ENCODE peak calls at places on chromosomes 13 and 19, in nine cellular contexts. A is fibroblast of lung; D is bronchial epithelial cell; O is ovary; Y is lower leg skin; M is transverse colon; Q is GM23338; S is body of pancreas; G is effector memory CD4-positive, alpha-beta T cell. K is an unnamed sample.

GRCh38 chr19:6588508-6589345 is 2.2 kb downstream of the CD70 start:
- DNase-seq in A (no peak), D (no peak), O (no peak), Y (no peak), M (no peak), Q (peak), S (no peak), G (no peak), K (no peak)

GRCh38 chr19:43695985-43696729 is 19.7 kb upstream of the IRGC start:
- DNase-seq in A (no peak), D (no peak), O (no peak), Y (no peak), M (no peak), Q (no peak), S (no peak), G (no peak), K (no peak)

GRCh38 chr13:29458419-29458818 is 137.1 kb downstream of the SLC7A1 start:
- DNase-seq in A (peak), D (no peak), O (no peak), Y (no peak), M (no peak), Q (no peak), S (no peak), G (no peak), K (no peak)

GRCh38 chr13:42392706-42393572 is 121.0 kb downstream of the AKAP11 start:
- DNase-seq in A (peak), D (no peak), O (no peak), Y (no peak), M (no peak), Q (no peak), S (no peak), G (no peak), K (no peak)

GRCh38 chr19:38812841-38813320 is at the start of gene LGALS4:
- DNase-seq in A (no peak), D (no peak), O (no peak), Y (no peak), M (peak), Q (no peak), S (peak), G (no peak), K (no peak)

GRCh38 chr13:97191143-97191542 is 31.0 kb upstream of the MBNL2 start:
- DNase-seq in A (no peak), D (no peak), O (no peak), Y (no peak), M (no peak), Q (no peak), S (no peak), G (no peak), K (no peak)

GRCh38 chr19:49114630-49115363 is 627 bp downstream of the LIN7B start:
- DNase-seq in A (peak), D (no peak), O (peak), Y (peak), M (peak), Q (peak), S (peak), G (peak), K (peak)

GRCh38 chr13:108776650-108777049 is 147.2 kb downstream of the MYO16 start:
- DNase-seq in A (no peak), D (no peak), O (no peak), Y (no peak), M (no peak), Q (no peak), S (no peak), G (no peak), K (no peak)

GRCh38 chr19:7138402-7138801 is 68.9 kb downstream of the ZNF557 start:
- DNase-seq in A (no peak), D (no peak), O (no peak), Y (no peak), M (no peak), Q (no peak), S (no peak), G (no peak), K (no peak)

GRCh38 chr19:41706741-41707501 is 1.5 kb upstream of the CEACAM5 start:
- DNase-seq in A (no peak), D (peak), O (no peak), Y (peak), M (peak), Q (peak), S (peak), G (peak), K (peak)

GRCh38 chr19:18477974-18478373 is 40.0 kb upstream of the ISYNA1 start:
- DNase-seq in A (no peak), D (no peak), O (no peak), Y (no peak), M (no peak), Q (no peak), S (no peak), G (no peak), K (no peak)

GRCh38 chr19:58563823-58564222 is 5.4 kb upstream of the UBE2M start:
- DNase-seq in A (no peak), D (no peak), O (no peak), Y (peak), M (no peak), Q (no peak), S (peak), G (no peak), K (no peak)

GRCh38 chr13:46143239-46143701 is 38.4 kb upstream of the CPB2 start:
- DNase-seq in A (no peak), D (no peak), O (no peak), Y (no peak), M (no peak), Q (no peak), S (no peak), G (no peak), K (no peak)

GRCh38 chr19:47260476-47260875 is 4.2 kb downstream of the CCDC9 start:
- DNase-seq in A (no peak), D (no peak), O (no peak), Y (no peak), M (no peak), Q (no peak), S (no peak), G (no peak), K (no peak)

GRCh38 chr19:8113017-8113416 is 36.4 kb downstream of the FBN3 start:
- DNase-seq in A (no peak), D (peak), O (no peak), Y (no peak), M (no peak), Q (peak), S (no peak), G (no peak), K (no peak)

GRCh38 chr13:102443234-102443633 is 41.4 kb upstream of the FGF14 start:
- DNase-seq in A (no peak), D (peak), O (no peak), Y (no peak), M (no peak), Q (no peak), S (no peak), G (no peak), K (no peak)

GRCh38 chr19:40413291-40413994 is at the start of gene PRX:
- DNase-seq in A (no peak), D (no peak), O (no peak), Y (no peak), M (no peak), Q (peak), S (no peak), G (no peak), K (no peak)

GRCh38 chr19:44903602-44904425 is 1.8 kb upstream of the APOE start:
- DNase-seq in A (peak), D (peak), O (peak), Y (peak), M (peak), Q (peak), S (peak), G (peak), K (peak)

GRCh38 chr13:24539500-24540165 is 27.1 kb upstream of the PARP4 start:
- DNase-seq in A (no peak), D (no peak), O (no peak), Y (no peak), M (no peak), Q (no peak), S (no peak), G (no peak), K (no peak)

GRCh38 chr13:80012281-80012680 is 328.6 kb downstream of the SPRY2 start:
- DNase-seq in A (peak), D (peak), O (no peak), Y (no peak), M (no peak), Q (no peak), S (no peak), G (no peak), K (no peak)

GRCh38 chr19:38057954-38058690 is 151.1 kb downstream of the SIPA1L3 start:
- DNase-seq in A (no peak), D (no peak), O (no peak), Y (no peak), M (peak), Q (no peak), S (peak), G (no peak), K (no peak)

GRCh38 chr19:29831041-29831548 is 19.3 kb downstream of the CCNE1 start:
- DNase-seq in A (no peak), D (peak), O (no peak), Y (no peak), M (no peak), Q (no peak), S (no peak), G (peak), K (peak)

GRCh38 chr19:42269518-42270345 is 680 bp downstream of the CIC start:
- DNase-seq in A (no peak), D (no peak), O (peak), Y (no peak), M (no peak), Q (no peak), S (no peak), G (no peak), K (no peak)

GRCh38 chr13:50599927-50600326 is 243.6 kb downstream of the DLEU7 start:
- DNase-seq in A (no peak), D (no peak), O (no peak), Y (no peak), M (no peak), Q (no peak), S (no peak), G (no peak), K (no peak)

GRCh38 chr19:54418930-54419800 is 3.9 kb downstream of the TTYH1 start:
- DNase-seq in A (no peak), D (no peak), O (no peak), Y (no peak), M (no peak), Q (no peak), S (no peak), G (no peak), K (no peak)
- H3K4me3 ChIP-seq in A (no peak), D (no peak), O (no peak), Y (no peak), M (no peak), Q (peak), S (no peak), G (no peak), K (no peak)

DNA sequence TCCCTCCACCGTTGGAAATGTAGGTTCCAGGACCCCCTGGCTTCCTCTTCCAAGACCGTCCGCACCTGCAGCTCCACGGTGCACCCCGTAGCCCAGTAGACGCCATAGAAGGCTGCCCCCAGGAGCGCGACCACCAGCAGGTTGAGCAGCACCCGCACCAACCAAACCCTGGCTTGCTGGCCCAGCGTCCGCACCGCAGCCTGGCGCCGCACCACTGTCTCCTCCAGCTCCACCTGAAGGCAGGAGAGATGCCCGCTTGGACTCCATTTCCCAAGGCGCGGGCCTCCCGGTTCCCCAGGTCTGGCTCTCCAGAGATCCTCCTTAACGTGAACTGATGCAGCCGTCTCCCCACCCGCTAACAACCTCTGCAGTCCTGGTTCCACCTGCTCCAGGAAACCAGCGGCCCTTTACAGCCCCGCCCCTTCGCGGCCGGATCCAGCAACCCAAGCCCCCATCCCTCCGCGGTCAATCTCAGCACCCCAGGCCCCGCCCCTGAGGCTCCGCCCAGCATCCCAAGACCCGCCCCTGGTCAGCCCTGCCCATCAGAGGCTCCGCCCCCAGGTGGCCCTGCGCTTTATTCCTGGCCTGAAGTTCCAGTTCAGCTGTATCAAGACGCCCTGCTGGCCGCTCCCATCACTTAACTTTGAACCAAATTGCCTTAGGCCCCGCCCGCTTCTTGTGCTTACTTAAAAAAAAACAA is 5.0 kb upstream of the LENG1 start:
- DNase-seq in A (peak), D (peak), O (peak), Y (peak), M (peak), Q (peak), S (peak), G (peak), K (no peak)
- H3K4me3 ChIP-seq in A (peak), D (no peak), O (no peak), Y (no peak), M (peak), Q (peak), S (no peak), G (no peak), K (no peak)

GRCh38 chr19:13208964-13209796 is 59.0 kb downstream of the IER2 start:
- DNase-seq in A (no peak), D (no peak), O (peak), Y (no peak), M (no peak), Q (peak), S (no peak), G (no peak), K (no peak)

GRCh38 chr19:13209797-13210775 is 59.9 kb downstream of the IER2 start:
- DNase-seq in A (no peak), D (no peak), O (peak), Y (no peak), M (no peak), Q (no peak), S (no peak), G (no peak), K (no peak)

GRCh38 chr19:13206581-13206980 is 56.4 kb downstream of the IER2 start:
- DNase-seq in A (no peak), D (no peak), O (no peak), Y (no peak), M (no peak), Q (no peak), S (no peak), G (no peak), K (no peak)

GRCh38 chr19:13208131-13208963 is 58.1 kb downstream of the IER2 start:
- DNase-seq in A (peak), D (no peak), O (peak), Y (no peak), M (peak), Q (no peak), S (peak), G (peak), K (peak)

GRCh38 chr19:13207237-13208130 is 57.3 kb downstream of the IER2 start:
- DNase-seq in A (no peak), D (no peak), O (peak), Y (no peak), M (no peak), Q (peak), S (no peak), G (no peak), K (peak)
- H3K4me3 ChIP-seq in A (peak), D (peak), O (peak), Y (no peak), M (peak), Q (no peak), S (no peak), G (peak), K (peak)

GRCh38 chr13:26050568-26051230 is 1.1 kb downstream of the SHISA2 start:
- DNase-seq in A (peak), D (no peak), O (no peak), Y (no peak), M (no peak), Q (peak), S (no peak), G (no peak), K (no peak)
- H3K4me3 ChIP-seq in A (no peak), D (no peak), O (no peak), Y (no peak), M (peak), Q (peak), S (no peak), G (peak), K (no peak)

DNA sequence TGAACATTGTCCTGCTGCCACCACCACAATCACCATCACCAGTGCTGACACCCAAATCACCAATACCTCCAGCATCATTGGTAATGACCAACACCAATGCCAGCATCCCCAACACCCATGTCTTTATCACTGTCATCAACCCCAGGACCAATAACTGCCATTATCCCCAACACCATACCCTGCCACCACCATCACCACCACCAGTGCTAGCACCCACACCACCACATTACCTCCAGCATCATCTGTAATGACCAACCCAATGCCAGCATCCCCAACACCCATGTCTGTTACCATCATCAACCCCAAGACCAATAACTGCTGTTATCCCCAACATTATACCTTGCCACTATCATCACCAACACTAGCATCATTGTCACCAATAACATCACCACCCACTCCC is 2.6 kb downstream of the LGI4 start:
- DNase-seq in A (no peak), D (no peak), O (no peak), Y (no peak), M (no peak), Q (no peak), S (no peak), G (no peak), K (no peak)
- H3K4me3 ChIP-seq in A (no peak), D (no peak), O (no peak), Y (no peak), M (no peak), Q (no peak), S (no peak), G (no peak), K (no peak)

DNA sequence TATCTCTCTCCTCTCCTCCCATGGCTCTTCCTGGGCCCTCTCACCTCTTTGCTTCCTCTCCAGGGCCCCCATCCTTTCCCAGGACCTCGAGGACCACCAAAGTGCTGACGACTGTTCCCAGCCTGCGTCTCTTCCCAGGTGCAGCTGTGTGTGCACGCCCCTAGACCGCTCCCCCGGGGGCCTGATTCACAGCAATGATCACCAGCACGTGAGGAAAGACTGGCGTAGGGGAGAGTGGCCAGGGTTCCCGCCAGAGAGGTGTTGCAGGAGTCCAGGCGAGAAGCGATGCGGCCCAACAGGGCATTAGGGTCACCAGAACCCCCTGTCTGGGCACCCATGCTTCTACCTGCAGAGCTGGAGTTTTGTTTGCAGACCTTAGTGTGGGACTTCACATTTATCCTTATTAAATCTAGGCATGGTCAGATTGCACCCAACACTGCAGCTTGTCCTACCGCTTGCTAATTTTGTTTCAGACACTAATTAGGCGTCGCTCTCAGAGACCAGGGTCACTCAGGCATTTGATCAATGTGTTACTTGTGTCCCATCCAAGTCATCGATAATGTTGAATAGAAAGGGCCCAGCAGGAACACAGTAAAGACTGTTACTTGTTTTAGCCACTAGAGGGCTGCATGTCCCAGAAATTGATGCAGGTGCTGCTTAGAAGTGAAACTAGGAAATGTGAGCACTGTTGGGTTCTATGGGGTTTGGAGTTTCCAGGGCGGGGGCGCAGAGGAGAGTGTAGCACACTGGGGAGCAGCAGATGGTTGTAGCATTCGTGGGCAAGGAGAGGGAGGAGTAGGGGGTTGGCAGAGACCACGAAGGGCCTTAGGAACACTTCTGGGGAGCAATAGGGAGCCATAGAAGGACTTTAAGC is 53.2 kb downstream of the CDADC1 start:
- DNase-seq in A (peak), D (peak), O (peak), Y (no peak), M (peak), Q (peak), S (peak), G (peak), K (peak)
- H3K4me3 ChIP-seq in A (no peak), D (no peak), O (peak), Y (no peak), M (peak), Q (no peak), S (no peak), G (peak), K (no peak)

GRCh38 chr19:53068834-53069233 is 24.3 kb downstream of the ERVV-2 start:
- DNase-seq in A (no peak), D (no peak), O (no peak), Y (no peak), M (no peak), Q (no peak), S (no peak), G (no peak), K (no peak)
- H3K4me3 ChIP-seq in A (no peak), D (no peak), O (no peak), Y (no peak), M (no peak), Q (no peak), S (no peak), G (no peak), K (no peak)

GRCh38 chr19:1154731-1155351 is 19.2 kb downstream of the SBNO2 start:
- DNase-seq in A (peak), D (peak), O (peak), Y (peak), M (peak), Q (no peak), S (peak), G (no peak), K (peak)
- H3K4me3 ChIP-seq in A (peak), D (peak), O (peak), Y (no peak), M (peak), Q (no peak), S (no peak), G (no peak), K (no peak)

GRCh38 chr19:2329528-2329927 is 1.0 kb downstream of the SPPL2B start:
- DNase-seq in A (no peak), D (no peak), O (no peak), Y (no peak), M (no peak), Q (no peak), S (no peak), G (no peak), K (no peak)
- H3K4me3 ChIP-seq in A (peak), D (peak), O (peak), Y (no peak), M (peak), Q (peak), S (no peak), G (peak), K (peak)

GRCh38 chr13:110311721-110312668 is 4.9 kb downstream of the COL4A2 start:
- DNase-seq in A (no peak), D (no peak), O (peak), Y (peak), M (no peak), Q (no peak), S (no peak), G (no peak), K (no peak)
- H3K4me3 ChIP-seq in A (peak), D (no peak), O (peak), Y (no peak), M (peak), Q (no peak), S (no peak), G (no peak), K (no peak)

K was measured in MG63.